ENCODE peak calls at places on chromosomes 13 and 19, in nine cellular contexts. N is lung; E is mesendoderm; S is CD4-positive, alpha-beta memory T cell; U is heart left ventricle; A is GM23248; V is right cardiac atrium; H is effector memory CD4-positive, alpha-beta T cell; R is A549. K is an unnamed sample.

GRCh38 chr13:24505256-24505655 is 7.3 kb downstream of the PARP4 start:
- DNase-seq in S (no peak), U (no peak), V (no peak), E (no peak), N (peak; percentile 33), H (no peak), A (no peak), R (no peak), K (no peak)

GRCh38 chr13:35699805-35700204 is 223.3 kb upstream of the MAB21L1 start:
- DNase-seq in S (no peak), H (no peak), A (peak; percentile 85), U (no peak), E (no peak), V (no peak), R (no peak), N (no peak), K (no peak)

GRCh38 chr13:28100149-28101121 is at the start of gene FLT3:
- DNase-seq in E (peak; percentile 79), A (peak; percentile 38), H (no peak), S (no peak), R (peak; percentile 17), V (peak; percentile 51), N (no peak), U (peak; percentile 30), K (no peak)

GRCh38 chr13:40206241-40207109 is 460.0 kb downstream of the FOXO1 start:
- DNase-seq in S (peak; percentile 57), E (no peak), R (no peak), U (no peak), N (no peak), A (peak; percentile 25), V (no peak), H (no peak), K (peak; percentile 11)

GRCh38 chr13:89238496-89238895 is 1567.3 kb downstream of the SLITRK5 start:
- DNase-seq in H (no peak), V (no peak), E (no peak), N (no peak), A (no peak), U (no peak), R (no peak), S (no peak), K (no peak)

GRCh38 chr19:50534478-50534877 is 20.8 kb upstream of the ASPDH start:
- DNase-seq in V (no peak), H (no peak), R (no peak), N (no peak), A (no peak), S (no peak), U (no peak), E (no peak), K (no peak)

GRCh38 chr19:10292206-10292788 is 2.5 kb downstream of the ICAM5 start:
- DNase-seq in H (peak; percentile 61), R (peak; percentile 72), N (peak; percentile 92), V (peak; percentile 94), A (peak; percentile 91), U (peak; percentile 79), E (peak; percentile 89), S (peak; percentile 68), K (peak; percentile 64)

GRCh38 chr19:43798546-43799409 is 3.5 kb downstream of the LYPD5 start:
- DNase-seq in E (peak; percentile 76), U (no peak), A (peak; percentile 63), H (peak; percentile 34), S (peak; percentile 81), N (peak; percentile 59), R (peak; percentile 30), V (peak; percentile 67), K (peak; percentile 24)

GRCh38 chr13:25286308-25286968 is 850 bp downstream of the MTMR6 start:
- DNase-seq in N (no peak), H (peak; percentile 25), S (peak; percentile 76), U (peak; percentile 35), V (no peak), R (no peak), E (peak; percentile 48), A (peak; percentile 81), K (peak; percentile 72)

GRCh38 chr13:112781881-112782361 is 92.1 kb downstream of the ATP11A start:
- DNase-seq in R (no peak), S (no peak), U (peak; percentile 84), N (peak; percentile 72), H (no peak), E (no peak), V (peak; percentile 79), A (peak; percentile 47), K (no peak)

GRCh38 chr13:113170503-113170902 is 12.1 kb downstream of the PROZ start:
- DNase-seq in A (no peak), S (no peak), H (no peak), V (no peak), E (peak; percentile 65), U (no peak), R (no peak), N (no peak), K (no peak)

GRCh38 chr13:110403721-110404120 is 96.6 kb downstream of the COL4A2 start:
- DNase-seq in R (no peak), N (no peak), E (no peak), S (no peak), V (no peak), A (peak; percentile 75), U (no peak), H (no peak), K (no peak)

GRCh38 chr19:7953060-7953459 is 9.6 kb upstream of the TIMM44 start:
- DNase-seq in R (no peak), A (peak; percentile 44), E (peak; percentile 31), U (peak; percentile 20), H (no peak), N (no peak), V (peak; percentile 38), S (no peak), K (no peak)

GRCh38 chr19:30679286-30679685 is 307.1 kb downstream of the ZNF536 start:
- DNase-seq in V (no peak), U (no peak), N (no peak), S (no peak), H (no peak), A (no peak), R (no peak), E (no peak), K (no peak)

GRCh38 chr13:104043184-104043583 is 977.0 kb upstream of the SLC10A2 start:
- DNase-seq in S (no peak), E (no peak), N (no peak), V (no peak), R (no peak), A (no peak), U (no peak), H (no peak), K (no peak)

GRCh38 chr19:49488863-49489537 is 1.6 kb downstream of the RPL13A start:
- DNase-seq in N (no peak), H (no peak), S (no peak), V (no peak), A (peak; percentile 60), E (no peak), R (no peak), U (no peak), K (no peak)

GRCh38 chr19:39156891-39157230 is 31.3 kb downstream of the PAK4 start:
- DNase-seq in V (no peak), E (no peak), A (no peak), H (no peak), N (no peak), S (no peak), U (no peak), R (no peak), K (no peak)
- H3K27ac ChIP-seq in V (no peak overlapping the region), E (no peak overlapping the region), A (no peak overlapping the region), H (no peak overlapping the region), N (no peak overlapping the region), S (no peak overlapping the region), U (no peak overlapping the region), R (no peak overlapping the region), K (no peak overlapping the region)

GRCh38 chr13:44088409-44088808 is 208.7 kb downstream of the LACC1 start:
- DNase-seq in N (no peak), V (no peak), E (no peak), A (no peak), R (no peak), U (no peak), H (no peak), S (no peak), K (no peak)
- H3K4me1 ChIP-seq in N (no peaks in the 10 kb centered on the region), V (no peaks in the 10 kb centered on the region), E (no peaks in the 10 kb centered on the region), A (no peaks in the 10 kb centered on the region), R (no peaks in the 10 kb centered on the region), U (no peaks in the 10 kb centered on the region), H (no peaks in the 10 kb centered on the region), S (no peaks in the 10 kb centered on the region), K (no peaks in the 10 kb centered on the region)

DNA sequence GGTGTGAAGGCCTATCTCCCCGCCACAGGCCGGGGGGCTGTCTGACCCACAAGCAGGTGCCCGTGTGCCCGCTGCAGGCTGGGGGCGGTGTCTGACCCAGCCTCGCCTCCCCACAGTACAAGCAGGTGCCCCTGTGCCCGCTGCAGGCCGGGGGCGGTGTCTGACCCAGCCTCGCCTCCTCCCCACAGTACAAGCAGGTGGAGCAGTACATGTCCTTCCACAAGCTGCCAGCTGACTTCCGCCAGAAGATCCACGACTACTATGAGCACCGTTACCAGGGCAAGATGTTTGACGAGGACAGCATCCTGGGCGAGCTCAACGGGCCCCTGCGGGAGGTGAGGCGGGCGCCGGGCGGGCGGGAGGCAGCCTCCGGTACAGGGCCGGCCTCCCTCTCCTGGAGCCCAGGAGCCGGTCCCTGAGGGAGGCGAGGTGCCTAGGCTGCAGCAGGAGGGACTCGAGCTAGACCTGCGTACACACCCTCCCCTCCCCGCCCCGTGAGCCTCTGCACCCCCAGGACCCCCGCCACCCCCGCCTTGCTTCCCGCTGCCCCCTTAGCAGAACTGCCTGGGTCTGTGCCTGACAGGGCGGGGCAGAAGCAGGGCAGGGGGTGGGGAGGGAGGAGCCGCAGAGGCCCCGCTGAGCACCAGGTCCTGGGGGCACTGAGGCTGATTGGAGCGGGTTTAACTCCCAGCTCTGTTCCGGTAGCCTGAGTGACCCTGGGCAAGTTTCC is 20.6 kb downstream of the HCN2 start:
- DNase-seq in E (no peak), H (peak; percentile 30), R (no peak), S (peak; percentile 76), N (no peak), V (no peak), U (no peak), A (no peak), K (peak; percentile 27)
- H3K4me3 ChIP-seq in E (no peak overlapping the region), H (peak overlapping the region; percentile 56), R (no peak overlapping the region), S (peak overlapping the region; percentile 71), N (no peak overlapping the region), V (no peak overlapping the region), U (no peak overlapping the region), A (no peak overlapping the region), K (peak overlapping the region; percentile 70)

GRCh38 chr13:100589178-100589725 is 663 bp upstream of the GGACT start:
- DNase-seq in U (no peak), V (no peak), E (no peak), N (no peak), H (no peak), R (no peak), S (no peak), A (peak; percentile 28), K (no peak)

GRCh38 chr13:100594731-100595130 is 6.1 kb upstream of the GGACT start:
- DNase-seq in R (peak; percentile 11), A (no peak), H (no peak), S (no peak), N (no peak), E (peak; percentile 52), V (no peak), U (no peak), K (no peak)

GRCh38 chr13:100596516-100596915 is 7.9 kb upstream of the GGACT start:
- DNase-seq in V (no peak), R (no peak), H (no peak), U (no peak), A (no peak), N (no peak), S (no peak), E (no peak), K (no peak)

GRCh38 chr13:100597253-100597652 is 8.7 kb upstream of the GGACT start:
- DNase-seq in N (no peak), S (no peak), V (no peak), R (no peak), A (peak; percentile 19), U (no peak), H (no peak), E (no peak), K (no peak)

GRCh38 chr13:100594255-100594654 is 5.7 kb upstream of the GGACT start:
- DNase-seq in H (no peak), N (no peak), U (no peak), R (no peak), V (no peak), A (no peak), S (no peak), E (no peak), K (no peak)
- H3K27ac ChIP-seq in H (no peak overlapping the region), N (no peak overlapping the region), U (no peak overlapping the region), R (no peak overlapping the region), V (no peak overlapping the region), A (no peak overlapping the region), S (no peak overlapping the region), E (no peak overlapping the region), K (no peak overlapping the region)

K was measured in CD4-positive, CD25-positive, alpha-beta regulatory T cell.